ENCODE peak calls at places on chromosomes 6 and 20, in seven cellular contexts. L is right cardiac atrium, R is A549, K is tibial artery, H is right atrium auricular region, D is uterus, I is stomach. S is an unnamed sample.

GRCh38 chr6:107488174-107488874 is 1.6 kb upstream of the SOBP start:
- DNase-seq in L (peak; percentile 51), R (no peak), K (no peak), H (no peak), D (no peak), I (no peak), S (no peak)

GRCh38 chr6:117976030-117976651 is 69.1 kb downstream of the SLC35F1 start:
- DNase-seq in L (no peak), R (peak; percentile 54), K (no peak), H (no peak), D (no peak), I (no peak), S (peak; percentile 20)

GRCh38 chr6:44498436-44498835 is 110.9 kb downstream of the CDC5L start:
- DNase-seq in L (no peak), R (no peak), K (no peak), H (peak; percentile 43), D (no peak), I (no peak), S (no peak)

GRCh38 chr20:63488331-63489251 is 10.3 kb downstream of the EEF1A2 start:
- DNase-seq in L (peak; percentile 47), R (no peak), K (no peak), H (no peak), D (no peak), I (no peak), S (no peak)

GRCh38 chr6:141110486-141110885 is 1022.2 kb upstream of the GJE1 start:
- DNase-seq in L (no peak), R (no peak), K (peak; percentile 52), H (no peak), D (no peak), I (no peak), S (no peak)

GRCh38 chr20:32457476-32457986 is 99.4 kb downstream of the ASXL1 start:
- DNase-seq in L (peak; percentile 89), R (peak; percentile 82), K (no peak), H (no peak), D (peak; percentile 65), I (peak; percentile 68), S (no peak)

GRCh38 chr6:122033564-122034181 is 365.8 kb upstream of the HSF2 start:
- DNase-seq in L (no peak), R (peak; percentile 57), K (no peak), H (no peak), D (no peak), I (no peak), S (no peak)

GRCh38 chr20:56779452-56780143 is 150.5 kb downstream of the TFAP2C start:
- DNase-seq in L (no peak), R (no peak), K (no peak), H (no peak), D (no peak), I (no peak), S (no peak)

GRCh38 chr20:6866741-6867140 is 99.3 kb downstream of the BMP2 start:
- DNase-seq in L (no peak), R (no peak), K (no peak), H (no peak), D (no peak), I (no peak), S (no peak)

GRCh38 chr20:59937150-59937549 is 3.0 kb downstream of the PPP1R3D start:
- DNase-seq in L (no peak), R (no peak), K (no peak), H (no peak), D (no peak), I (no peak), S (no peak)

GRCh38 chr6:158797331-158798202 is 21.6 kb downstream of the EZR start:
- DNase-seq in L (no peak), R (no peak), K (no peak), H (no peak), D (no peak), I (peak; percentile 24), S (no peak)

GRCh38 chr6:162005375-162005774 is 722.2 kb downstream of the PRKN start:
- DNase-seq in L (no peak), R (no peak), K (no peak), H (no peak), D (no peak), I (no peak), S (no peak)

GRCh38 chr6:155001482-155001881 is 6.4 kb downstream of the TIAM2 start:
- DNase-seq in L (no peak), R (no peak), K (no peak), H (no peak), D (no peak), I (no peak), S (no peak)

GRCh38 chr6:147341486-147341885 is 137.3 kb downstream of the STXBP5 start:
- DNase-seq in L (no peak), R (no peak), K (no peak), H (no peak), D (no peak), I (no peak), S (peak; percentile 84)

GRCh38 chr6:14079971-14080370 is 37.6 kb upstream of the CD83 start:
- DNase-seq in L (no peak), R (no peak), K (no peak), H (no peak), D (no peak), I (no peak), S (no peak)

GRCh38 chr20:34553366-34553867 is 5.1 kb upstream of the MAP1LC3A start:
- DNase-seq in L (peak; percentile 33), R (no peak), K (no peak), H (no peak), D (no peak), I (peak; percentile 77), S (no peak)

GRCh38 chr6:8108031-8108660 is 5.8 kb upstream of the EEF1E1 start:
- DNase-seq in L (no peak), R (peak; percentile 76), K (no peak), H (no peak), D (no peak), I (no peak), S (no peak)

GRCh38 chr20:52084727-52085126 is 106.9 kb downstream of the ZFP64 start:
- DNase-seq in L (no peak), R (no peak), K (no peak), H (no peak), D (no peak), I (no peak), S (no peak)

GRCh38 chr20:57999465-58000111 is 228.9 kb downstream of the ANKRD60 start:
- DNase-seq in L (peak; percentile 80), R (no peak), K (peak; percentile 40), H (no peak), D (no peak), I (no peak), S (peak; percentile 70)

GRCh38 chr20:15289337-15289736 is 951.9 kb upstream of the FLRT3 start:
- DNase-seq in L (no peak), R (no peak), K (no peak), H (no peak), D (no peak), I (no peak), S (no peak)

GRCh38 chr6:132598473-132598872 is 8.9 kb upstream of the TAAR5 start:
- DNase-seq in L (no peak), R (peak; percentile 30), K (no peak), H (no peak), D (no peak), I (no peak), S (no peak)

GRCh38 chr6:107489636-107490567 is at the start of gene SOBP:
- DNase-seq in L (peak; percentile 90), R (peak; percentile 28), K (peak; percentile 53), H (peak; percentile 66), D (peak; percentile 79), I (peak; percentile 37), S (peak; percentile 31)

GRCh38 chr6:83193747-83194582 is 808 bp downstream of the RWDD2A start:
- DNase-seq in L (peak; percentile 80), R (peak; percentile 18), K (peak; percentile 42), H (no peak), D (peak; percentile 32), I (peak; percentile 51), S (peak; percentile 62)

GRCh38 chr6:1409774-1410465 is 20.5 kb downstream of the FOXF2 start:
- DNase-seq in L (no peak), R (no peak), K (no peak), H (no peak), D (no peak), I (no peak), S (no peak)

GRCh38 chr20:17399303-17399985 is 131.7 kb downstream of the BFSP1 start:
- DNase-seq in L (no peak), R (no peak), K (no peak), H (no peak), D (no peak), I (no peak), S (no peak)

GRCh38 chr6:89939144-89939543 is 44.9 kb downstream of the GJA10 start:
- DNase-seq in L (no peak), R (no peak), K (no peak), H (no peak), D (no peak), I (no peak), S (no peak)

GRCh38 chr6:300026-300425 is 7.7 kb downstream of the DUSP22 start:
- DNase-seq in L (no peak), R (no peak), K (no peak), H (no peak), D (no peak), I (no peak), S (no peak)
- H3K27ac ChIP-seq in L (no peak overlapping the region), R (no peak overlapping the region), K (no peak overlapping the region), H (no peak overlapping the region), D (no peak overlapping the region), I (no peak overlapping the region), S (no peak overlapping the region)

GRCh38 chr6:77072694-77073409 is 390.4 kb downstream of the HTR1B start:
- DNase-seq in L (no peak), R (no peak), K (no peak), H (no peak), D (no peak), I (no peak), S (no peak)

GRCh38 chr6:77074037-77074713 is 389.1 kb downstream of the HTR1B start:
- DNase-seq in L (no peak), R (no peak), K (no peak), H (no peak), D (no peak), I (no peak), S (no peak)

GRCh38 chr6:77073410-77073760 is 389.9 kb downstream of the HTR1B start:
- DNase-seq in L (no peak), R (no peak), K (no peak), H (no peak), D (no peak), I (no peak), S (no peak)
- H3K27ac ChIP-seq in L (no peak overlapping the region), R (no peak overlapping the region), K (no peak overlapping the region), H (no peak overlapping the region), D (no peak overlapping the region), I (no peak overlapping the region), S (no peak overlapping the region)

DNA sequence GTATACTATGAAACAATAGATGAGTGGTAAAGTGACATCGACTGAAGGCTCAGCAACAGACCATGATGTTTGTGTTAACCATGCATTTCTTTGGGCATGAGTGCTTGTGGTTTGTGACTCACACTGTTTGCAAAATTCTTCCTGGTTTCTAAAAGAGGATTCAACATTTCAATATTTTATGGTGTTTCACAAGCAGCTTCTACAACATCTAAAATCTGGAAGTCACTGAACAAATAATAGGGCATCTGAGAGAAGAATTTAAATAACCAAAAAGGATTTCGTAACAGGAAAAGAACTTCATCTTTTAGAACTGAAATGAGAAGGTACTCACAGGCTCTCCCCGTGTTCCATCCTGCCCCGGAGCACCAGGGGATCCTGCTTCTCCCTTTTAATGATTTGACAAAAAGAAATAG is 146.2 kb downstream of the COL21A1 start:
- DNase-seq in L (no peak), R (peak; percentile 77), K (no peak), H (no peak), D (no peak), I (no peak), S (no peak)
- H3K27ac ChIP-seq in L (no peak overlapping the region), R (peak overlapping the region; percentile 74), K (peak overlapping the region; percentile 12), H (no peak overlapping the region), D (no peak overlapping the region), I (no peak overlapping the region), S (no peak overlapping the region)

GRCh38 chr6:56091159-56091869 is 156.1 kb downstream of the COL21A1 start:
- DNase-seq in L (no peak), R (peak; percentile 64), K (no peak), H (no peak), D (no peak), I (no peak), S (no peak)
- H3K27ac ChIP-seq in L (peak overlapping the region; percentile 86), R (peak overlapping the region; percentile 73), K (peak overlapping the region; percentile 52), H (peak overlapping the region; percentile 54), D (no peak overlapping the region), I (no peak overlapping the region), S (no peak overlapping the region)